ENCODE peak calls at places on chromosomes 1 and 21, in ten cellular contexts. R, S, N, P, F, Y, T, X, V and E are unnamed samples.

GRCh38 chr1:75170981-75171380 is 36.8 kb downstream of the LHX8 start:
- DNase-seq in Y (no peak), X (no peak), R (no peak), V (no peak), T (no peak), N (no peak), P (no peak), S (no peak), F (no peak), E (peak; percentile 58)

GRCh38 chr1:51642739-51643142 is 25.8 kb downstream of the OSBPL9 start:
- DNase-seq in V (peak; percentile 69), T (no peak), Y (no peak), N (peak; percentile 86), S (no peak), X (peak; percentile 97), F (no peak), P (no peak), R (peak; percentile 79), E (peak; percentile 83)

GRCh38 chr1:115299266-115299665 is 38.8 kb downstream of the NGF start:
- DNase-seq in Y (no peak), S (no peak), X (no peak), N (no peak), V (no peak), R (no peak), F (no peak), P (no peak), T (no peak), E (no peak)

GRCh38 chr1:225596736-225597135 is 56.2 kb downstream of the ENAH start:
- DNase-seq in T (no peak), R (no peak), S (no peak), N (no peak), P (no peak), V (no peak), Y (no peak), X (no peak), F (no peak), E (no peak)

GRCh38 chr1:212608956-212609700 is 567 bp downstream of the ATF3 start:
- DNase-seq in S (peak; percentile 77), R (no peak), F (peak; percentile 60), P (peak; percentile 83), T (peak; percentile 84), V (peak; percentile 65), Y (peak; percentile 66), N (peak; percentile 60), X (peak; percentile 56), E (no peak)

GRCh38 chr1:242139986-242140385 is 141.1 kb upstream of the MAP1LC3C start:
- DNase-seq in T (no peak), V (no peak), R (no peak), X (no peak), P (no peak), F (no peak), N (no peak), Y (no peak), S (no peak), E (no peak)

GRCh38 chr1:147771216-147772125 is 11.1 kb upstream of the GJA5 start:
- DNase-seq in S (no peak), P (peak; percentile 54), F (peak; percentile 77), Y (no peak), T (no peak), N (peak; percentile 42), R (peak; percentile 16), V (no peak), X (no peak), E (no peak)

GRCh38 chr1:54742262-54742661 is 22.1 kb downstream of the PARS2 start:
- DNase-seq in P (no peak), V (no peak), R (peak; percentile 45), S (no peak), N (no peak), F (no peak), X (peak; percentile 31), Y (no peak), T (no peak), E (no peak)

GRCh38 chr21:26405735-26406361 is 167.2 kb downstream of the CYYR1 start:
- DNase-seq in X (peak; percentile 75), N (no peak), F (no peak), S (no peak), V (peak; percentile 85), Y (peak; percentile 36), T (no peak), R (peak; percentile 69), P (peak; percentile 7), E (peak; percentile 31)

GRCh38 chr1:19517017-19517416 is 31.7 kb upstream of the CAPZB start:
- DNase-seq in V (no peak), Y (no peak), F (no peak), P (no peak), S (no peak), T (no peak), N (no peak), X (no peak), R (no peak), E (no peak)

GRCh38 chr1:150963535-150964489 is 10.8 kb downstream of the CERS2 start:
- DNase-seq in S (no peak), R (no peak), T (no peak), P (no peak), V (no peak), N (no peak), Y (no peak), X (no peak), F (no peak), E (no peak)

GRCh38 chr1:212827831-212828278 is 19.6 kb downstream of the SPATA45 start:
- DNase-seq in X (no peak), Y (no peak), N (no peak), V (no peak), R (no peak), F (no peak), S (no peak), T (no peak), P (no peak), E (no peak)

GRCh38 chr1:210646258-210646616 is 317.5 kb downstream of the HHAT start:
- DNase-seq in X (no peak), T (no peak), N (no peak), R (no peak), V (no peak), F (no peak), P (no peak), Y (no peak), S (no peak), E (no peak)

GRCh38 chr21:29643289-29643688 is 296.5 kb downstream of the GRIK1 start:
- DNase-seq in V (no peak), F (no peak), P (no peak), S (no peak), N (no peak), Y (no peak), R (no peak), X (no peak), T (no peak), E (no peak)

GRCh38 chr1:226519741-226520598 is 28.6 kb upstream of the STUM start:
- DNase-seq in X (no peak), Y (peak; percentile 72), F (peak; percentile 28), P (no peak), R (no peak), N (no peak), V (no peak), T (no peak), S (no peak), E (no peak)

GRCh38 chr1:34918609-34919561 is 10.6 kb downstream of the DLGAP3 start:
- DNase-seq in Y (peak; percentile 88), S (no peak), N (no peak), R (no peak), T (no peak), P (no peak), F (peak; percentile 13), V (no peak), X (no peak), E (no peak)

GRCh38 chr1:205810448-205811157 is 2.4 kb downstream of the SLC41A1 start:
- DNase-seq in F (no peak), S (no peak), P (no peak), T (no peak), X (no peak), V (no peak), N (no peak), Y (peak; percentile 54), R (no peak), E (no peak)
- TF ChIP-seq CTCF in F (no peak), S (peak; percentile 43), P (no peak), T (no peak), X (peak; percentile 13), V (peak; percentile 12), N (no peak), Y (peak; percentile 60), R (peak; percentile 9), E (no peak)

DNA sequence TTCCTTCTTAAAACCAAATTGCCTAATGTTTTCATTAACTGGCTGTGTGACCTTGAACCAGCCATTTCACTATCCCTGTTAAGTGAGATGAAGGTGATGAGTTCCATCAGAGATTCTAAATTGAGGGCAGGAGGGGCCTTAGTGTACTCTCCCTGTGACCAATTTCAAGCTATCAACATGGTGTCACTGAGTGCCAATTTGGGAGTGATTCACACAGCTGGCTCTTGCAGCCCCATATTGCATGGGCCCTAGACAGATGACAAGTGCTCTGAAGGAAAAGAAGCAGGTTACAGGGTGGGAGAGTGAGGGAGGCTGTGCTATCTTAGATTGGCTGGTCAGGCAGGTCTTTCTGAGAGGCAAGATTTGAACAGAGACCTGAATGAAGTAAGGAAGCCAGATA is 13.0 kb upstream of the TACSTD2 start:
- DNase-seq in R (no peak), N (no peak), P (no peak), F (no peak), S (no peak), T (no peak), Y (no peak), V (no peak), X (no peak), E (no peak)
- TF ChIP-seq CTCF in R (no peak), N (no peak), P (no peak), F (no peak), S (no peak), T (no peak), Y (no peak), V (no peak), X (no peak), E (no peak)

DNA sequence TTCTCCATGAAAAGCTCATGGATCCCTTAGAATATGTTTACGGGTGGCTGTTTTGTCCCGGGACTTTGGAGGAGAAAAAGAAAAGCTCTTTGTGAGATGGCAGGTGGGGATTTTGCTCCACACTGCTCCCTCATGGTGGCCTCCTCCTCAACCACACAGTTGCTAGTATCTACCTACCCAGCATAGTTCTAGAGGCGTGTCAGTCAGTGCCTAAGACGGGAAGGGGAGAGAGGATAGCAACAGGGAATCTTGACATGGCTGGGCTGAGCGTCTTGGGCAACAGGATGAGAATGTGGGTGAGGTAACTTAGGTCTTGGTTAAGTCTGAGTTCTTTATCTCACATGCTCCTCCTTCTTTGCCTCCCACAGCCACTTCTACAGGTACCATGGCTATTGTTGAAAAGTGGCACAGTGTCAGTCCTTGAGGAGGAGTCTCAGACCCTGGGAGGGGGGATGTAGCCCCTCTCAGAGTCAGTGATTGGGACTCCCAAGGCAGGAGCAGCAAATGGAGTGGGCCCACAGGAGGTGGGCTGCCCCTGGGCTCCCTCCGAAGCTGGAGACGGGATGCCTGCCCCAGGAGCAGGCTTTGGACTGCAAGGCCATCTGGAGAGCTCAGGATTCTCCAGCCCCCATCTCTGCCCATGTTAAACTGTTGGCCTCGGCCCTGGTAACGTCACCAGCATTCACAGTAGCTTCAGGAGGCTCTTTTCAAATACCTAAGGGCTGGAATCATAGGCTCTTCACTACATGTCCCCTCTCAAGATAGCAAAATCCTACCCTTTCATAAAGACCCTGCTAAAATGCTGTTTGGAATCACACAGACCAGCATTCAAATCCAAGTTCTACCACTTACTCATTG is 75.5 kb downstream of the TENT5C start:
- DNase-seq in X (no peak), V (peak; percentile 13), P (no peak), F (no peak), S (no peak), N (no peak), Y (no peak), T (no peak), R (no peak), E (no peak)
- TF ChIP-seq CTCF in X (no peak), V (no peak), P (no peak), F (no peak), S (no peak), N (no peak), Y (peak; percentile 44), T (no peak), R (no peak), E (no peak)

GRCh38 chr1:160354388-160354985 is 11.3 kb downstream of the NCSTN start:
- DNase-seq in N (no peak), T (no peak), F (no peak), X (peak; percentile 17), V (peak; percentile 39), P (peak; percentile 28), R (no peak), Y (no peak), S (no peak), E (no peak)
- TF ChIP-seq CTCF in N (no peak), T (peak; percentile 33), F (peak; percentile 53), X (peak; percentile 35), V (peak; percentile 46), P (peak; percentile 36), R (peak; percentile 63), Y (peak; percentile 85), S (peak; percentile 56), E (peak; percentile 38)